ENCODE peak calls at places on chromosome 14, in six cellular contexts. S is endothelial cell, M is body of pancreas, E is A549, O is OCI-M1, Q is NCI-H1417. A is an unnamed sample.
A peak's percentile ranks its signal among the peaks of the same experiment; 100 is the strongest.

GRCh38 chr14:24937300-24937699 is 112.6 kb downstream of the STXBP6 start:
- DNase-seq in S (no peak), M (no peak), E (no peak), O (no peak), Q (no peak), A (no peak)

GRCh38 chr14:55107766-55108554 is 21.1 kb upstream of the LGALS3 start:
- DNase-seq in S (peak; percentile 15), M (peak; percentile 90), E (peak; percentile 71), O (peak; percentile 82), Q (no peak), A (no peak)

GRCh38 chr14:65080954-65081747 is 21.2 kb downstream of the MAX start:
- DNase-seq in S (no peak), M (no peak), E (no peak), O (peak; percentile 54), Q (no peak), A (no peak)

GRCh38 chr14:104368751-104369100 is 210.8 kb upstream of the C14orf180 start:
- DNase-seq in S (no peak), M (no peak), E (no peak), O (no peak), Q (no peak), A (no peak)

GRCh38 chr14:93737574-93737973 is 50.7 kb downstream of the PRIMA1 start:
- DNase-seq in S (no peak), M (no peak), E (no peak), O (no peak), Q (no peak), A (no peak)

GRCh38 chr14:71607056-71607455 is 325.2 kb upstream of the RGS6 start:
- DNase-seq in S (no peak), M (no peak), E (no peak), O (no peak), Q (no peak), A (no peak)

GRCh38 chr14:23080474-23080873 is 14.5 kb downstream of the ACIN1 start:
- DNase-seq in S (no peak), M (no peak), E (no peak), O (no peak), Q (no peak), A (no peak)

GRCh38 chr14:53953002-53953827 is 3.4 kb downstream of the BMP4 start:
- DNase-seq in S (peak; percentile 91), M (peak; percentile 79), E (peak; percentile 71), O (no peak), Q (peak; percentile 76), A (peak; percentile 15)

GRCh38 chr14:68591786-68592185 is 201.1 kb downstream of the ZFP36L1 start:
- DNase-seq in S (no peak), M (no peak), E (no peak), O (no peak), Q (no peak), A (no peak)

GRCh38 chr14:95220663-95221231 is 63.4 kb upstream of the DICER1 start:
- DNase-seq in S (no peak), M (peak; percentile 44), E (no peak), O (no peak), Q (no peak), A (no peak)

GRCh38 chr14:94904636-94905035 is 134.7 kb upstream of the GSC start:
- DNase-seq in S (no peak), M (no peak), E (no peak), O (no peak), Q (no peak), A (no peak)

GRCh38 chr14:99690636-99691035 is 6.5 kb downstream of the CYP46A1 start:
- DNase-seq in S (no peak), M (no peak), E (no peak), O (no peak), Q (no peak), A (no peak)

GRCh38 chr14:55220230-55220629 is 28.8 kb upstream of the DLGAP5 start:
- DNase-seq in S (no peak), M (no peak), E (no peak), O (no peak), Q (no peak), A (no peak)

GRCh38 chr14:61531741-61532505 is 163.4 kb upstream of the HIF1A start:
- DNase-seq in S (no peak), M (peak; percentile 74), E (no peak), O (no peak), Q (no peak), A (no peak)

GRCh38 chr14:54480830-54481562 is 7.8 kb downstream of the GMFB start:
- DNase-seq in S (no peak), M (no peak), E (no peak), O (no peak), Q (no peak), A (no peak)

GRCh38 chr14:92489394-92490238 is 24.0 kb upstream of the RIN3 start:
- DNase-seq in S (no peak), M (no peak), E (no peak), O (no peak), Q (no peak), A (no peak)

GRCh38 chr14:95305145-95305544 is 14.6 kb downstream of the CLMN start:
- DNase-seq in S (no peak), M (no peak), E (no peak), O (no peak), Q (peak; percentile 10), A (no peak)

GRCh38 chr14:85987292-85987691 is 457.3 kb downstream of the FLRT2 start:
- DNase-seq in S (no peak), M (no peak), E (no peak), O (no peak), Q (no peak), A (no peak)

GRCh38 chr14:51604078-51604477 is 47.6 kb upstream of the FRMD6 start:
- DNase-seq in S (no peak), M (no peak), E (no peak), O (no peak), Q (no peak), A (no peak)

GRCh38 chr14:21990116-21990515 is 316.5 kb upstream of the OR4E1 start:
- DNase-seq in S (no peak), M (no peak), E (no peak), O (peak; percentile 23), Q (no peak), A (no peak)

GRCh38 chr14:96249016-96249415 is 7.0 kb upstream of the BDKRB1 start:
- DNase-seq in S (no peak), M (peak; percentile 39), E (no peak), O (peak; percentile 61), Q (no peak), A (no peak)

GRCh38 chr14:64708148-64709004 is 4.2 kb downstream of the PLEKHG3 start:
- DNase-seq in S (no peak), M (peak; percentile 80), E (peak; percentile 78), O (peak; percentile 75), Q (no peak), A (no peak)

GRCh38 chr14:48731260-48731659 is 854.9 kb downstream of the RPS29 start:
- DNase-seq in S (no peak), M (no peak), E (no peak), O (no peak), Q (no peak), A (no peak)

GRCh38 chr14:21668377-21668776 is 5.2 kb downstream of the OR4E1 start:
- DNase-seq in S (no peak), M (no peak), E (no peak), O (no peak), Q (no peak), A (no peak)

GRCh38 chr14:106625181-106625580 is 1098.8 kb downstream of the TMEM121 start:
- DNase-seq in S (no peak), M (no peak), E (no peak), O (no peak), Q (no peak), A (no peak)

GRCh38 chr14:65877631-65878030 is 465.1 kb downstream of the FUT8 start:
- DNase-seq in S (no peak), M (no peak), E (no peak), O (no peak), Q (no peak), A (no peak)

GRCh38 chr14:100540926-100541620 is 46.1 kb downstream of the BEGAIN start:
- DNase-seq in S (no peak), M (peak; percentile 74), E (no peak), O (no peak), Q (no peak), A (no peak)

GRCh38 chr14:102899516-102899900 is 23.0 kb upstream of the AMN start:
- DNase-seq in S (no peak), M (no peak), E (no peak), O (no peak), Q (no peak), A (no peak)